ENCODE peak calls at places on chromosomes 4 and X, in eight cellular contexts. O is body of pancreas, M is A549, Q is kidney epithelial cell, F is tibial artery, I is lower leg skin, S is thoracic aorta, V is upper lobe of right lung. K is an unnamed sample.

GRCh38 chrX:135651647-135652295 is 61.7 kb upstream of the CT45A1 start:
- DNase-seq in Q (no peak), I (no peak), V (no peak), O (no peak), M (no peak), F (no peak), S (no peak), K (no peak)

GRCh38 chr4:165723051-165723805 is 149.8 kb upstream of the TLL1 start:
- DNase-seq in F (no peak), V (no peak), M (no peak), Q (no peak), S (no peak), O (no peak), I (no peak), K (no peak)

GRCh38 chrX:78592030-78592429 is 67.1 kb downstream of the RTL3 start:
- DNase-seq in M (no peak), I (no peak), V (no peak), F (no peak), Q (no peak), O (no peak), S (no peak), K (no peak)

GRCh38 chr4:8176547-8177399 is 18.2 kb upstream of the ABLIM2 start:
- DNase-seq in O (peak; percentile 71), M (peak; percentile 60), F (no peak), Q (no peak), V (peak; percentile 68), I (no peak), S (no peak), K (no peak)

GRCh38 chr4:185945906-185946305 is 123.0 kb upstream of the TLR3 start:
- DNase-seq in I (no peak), S (no peak), F (no peak), V (no peak), O (no peak), M (no peak), Q (no peak), K (no peak)

GRCh38 chr4:153798901-153799707 is 10.2 kb upstream of the SFRP2 start:
- DNase-seq in F (no peak), S (no peak), V (no peak), Q (no peak), M (no peak), I (no peak), O (no peak), K (no peak)

GRCh38 chr4:153067376-153067775 is 131.3 kb downstream of the FHDC1 start:
- DNase-seq in Q (no peak), F (no peak), O (no peak), V (no peak), M (peak; percentile 59), I (no peak), S (no peak), K (no peak)

GRCh38 chr4:7956306-7957112 is 16.8 kb upstream of the AFAP1 start:
- DNase-seq in O (peak; percentile 44), M (peak; percentile 48), Q (no peak), F (peak; percentile 40), S (no peak), V (no peak), I (no peak), K (no peak)

GRCh38 chrX:46582964-46583363 is 9.4 kb downstream of the CHST7 start:
- DNase-seq in I (no peak), M (peak; percentile 47), F (no peak), S (no peak), Q (no peak), V (no peak), O (peak; percentile 5), K (peak; percentile 64)

GRCh38 chr4:4995103-4995761 is 24.0 kb downstream of the CYTL1 start:
- DNase-seq in F (peak; percentile 79), O (peak; percentile 72), Q (no peak), V (peak; percentile 83), I (peak; percentile 63), M (peak; percentile 73), S (peak; percentile 18), K (no peak)

GRCh38 chrX:11881485-11882170 is 123.6 kb downstream of the MSL3 start:
- DNase-seq in Q (no peak), F (no peak), S (no peak), I (no peak), M (peak; percentile 26), V (no peak), O (no peak), K (no peak)

GRCh38 chr4:110216079-110216478 is 17.7 kb upstream of the ELOVL6 start:
- DNase-seq in F (no peak), Q (no peak), O (no peak), I (no peak), S (no peak), M (no peak), V (no peak), K (peak; percentile 28)

GRCh38 chrX:21529771-21530170 is 128.4 kb downstream of the KLHL34 start:
- DNase-seq in M (no peak), V (no peak), Q (no peak), O (no peak), I (no peak), S (no peak), F (no peak), K (no peak)

GRCh38 chr4:38002451-38003071 is 42.4 kb downstream of the PTTG2 start:
- DNase-seq in V (no peak), I (no peak), Q (peak; percentile 54), M (no peak), S (no peak), F (no peak), O (no peak), K (no peak)

GRCh38 chr4:138507527-138507926 is 265.4 kb upstream of the SLC7A11 start:
- DNase-seq in S (no peak), M (peak; percentile 3), O (no peak), V (no peak), I (no peak), F (no peak), Q (no peak), K (no peak)

GRCh38 chrX:1322393-1322792 is 14.2 kb upstream of the IL3RA start:
- DNase-seq in F (no peak), S (no peak), I (no peak), Q (no peak), O (no peak), V (no peak), M (no peak), K (no peak)

DNA sequence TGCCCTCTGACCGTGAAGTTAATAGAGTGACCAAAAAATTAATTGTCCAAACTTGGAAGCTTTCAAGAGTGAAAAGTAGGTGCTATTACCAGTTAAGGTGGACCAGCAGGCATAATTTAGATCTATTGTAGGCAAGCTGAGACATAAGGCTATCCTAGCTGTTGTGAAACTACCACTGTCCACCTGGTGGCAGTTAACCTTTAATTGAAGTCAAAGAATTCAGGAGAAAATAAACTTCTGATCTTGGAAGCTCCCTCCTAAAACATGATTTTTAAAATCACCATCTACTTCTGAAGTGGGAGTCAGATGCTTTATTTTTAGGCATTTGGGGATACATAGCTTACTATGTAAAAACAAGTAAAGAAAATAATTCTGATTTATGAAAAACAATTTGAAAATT is 636.3 kb upstream of the HTR2C start:
- DNase-seq in O (no peak), I (no peak), M (peak; percentile 1), F (no peak), V (no peak), S (no peak), Q (no peak), K (no peak)
- TF ChIP-seq CTCF in O (no peak), I (no peak), M (no peak), F (no peak), V (no peak), S (no peak), Q (peak; percentile 12), K (peak; percentile 4)

DNA sequence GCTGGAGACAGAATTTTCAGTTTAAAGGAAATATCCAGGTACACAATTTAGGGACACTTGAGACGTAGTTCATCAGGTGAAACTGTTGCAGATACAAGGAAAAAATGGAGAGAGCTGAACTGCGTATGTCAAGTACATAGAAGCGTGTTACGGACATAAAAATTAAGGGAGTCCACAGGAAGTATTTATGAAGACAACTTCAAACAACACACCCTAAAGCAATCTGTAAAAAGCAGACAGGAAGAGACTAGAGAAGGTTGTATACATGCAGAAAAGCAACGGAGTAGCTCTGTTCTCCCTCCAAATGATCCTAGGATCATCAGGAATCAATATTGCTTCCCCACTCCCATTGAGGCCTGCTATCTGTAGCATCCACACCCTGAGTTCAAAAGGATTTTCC is 5.8 kb downstream of the CASK start:
- DNase-seq in M (no peak), S (no peak), Q (no peak), I (no peak), V (no peak), F (no peak), O (no peak), K (no peak)
- H3K4me3 ChIP-seq in M (no peak overlapping the region), S (no peak overlapping the region), Q (no peak overlapping the region), I (no peak overlapping the region), V (no peak overlapping the region), F (no peak overlapping the region), O (no peak overlapping the region), K (no peak overlapping the region)

DNA sequence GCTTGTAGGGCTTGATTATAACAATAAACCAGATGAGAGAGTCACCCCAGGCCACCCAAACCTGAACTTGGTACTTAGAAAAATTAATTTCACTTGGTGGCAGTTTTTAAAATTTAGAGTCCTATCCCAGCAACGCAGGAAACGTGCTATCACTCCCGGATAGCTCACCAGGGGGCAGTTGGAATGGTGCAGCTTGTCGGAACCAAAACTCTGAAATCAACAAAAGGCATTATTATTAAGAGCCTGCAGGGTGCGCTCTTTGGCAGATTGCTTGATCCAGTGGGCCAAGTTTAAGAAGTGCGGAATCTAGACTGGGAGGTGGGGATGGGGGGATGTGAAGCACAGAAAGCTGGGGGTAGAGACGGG is 2.4 kb downstream of the FRAS1 start:
- DNase-seq in V (no peak), F (peak; percentile 32), O (peak; percentile 82), Q (peak; percentile 57), S (peak; percentile 2), I (peak; percentile 67), M (peak; percentile 87), K (no peak)
- TF ChIP-seq CTCF in V (peak; percentile 58), F (peak; percentile 40), O (peak; percentile 77), Q (peak; percentile 85), S (peak; percentile 55), I (no peak), M (peak; percentile 65), K (peak; percentile 23)

GRCh38 chr4:131348258-131348657 is 1800.8 kb upstream of the PCDH10 start:
- DNase-seq in V (no peak), O (no peak), Q (no peak), F (no peak), M (no peak), I (no peak), S (no peak), K (no peak)
- H3K4me3 ChIP-seq in V (no peak overlapping the region), O (no peak overlapping the region), Q (no peak overlapping the region), F (no peak overlapping the region), M (no peak overlapping the region), I (no peak overlapping the region), S (no peak overlapping the region), K (no peak overlapping the region)